ENCODE peak calls at places on chromosomes 3 and 15, in five cellular contexts. J is fibroblast of pulmonary artery, W is GM12878, T is upper lobe of right lung, K is psoas muscle. N is an unnamed sample.
A peak's percentile ranks its signal among the peaks of the same experiment; 100 is the strongest.

GRCh38 chr15:98567951-98568350 is 80.4 kb upstream of the IGF1R start:
- DNase-seq in W (no peak), T (no peak), K (no peak), J (no peak), N (no peak)

GRCh38 chr15:65385868-65386253 is 8.1 kb upstream of the IGDCC3 start:
- DNase-seq in J (peak; percentile 76), W (no peak), T (no peak), K (no peak), N (no peak)

GRCh38 chr15:38041576-38041975 is 107.1 kb downstream of the TMCO5A start:
- DNase-seq in W (no peak), T (no peak), J (peak; percentile 72), K (no peak), N (peak; percentile 68)

GRCh38 chr3:138974467-138974866 is 27.4 kb downstream of the FOXL2NB start:
- DNase-seq in T (no peak), K (no peak), J (peak; percentile 46), W (no peak), N (peak; percentile 8)

GRCh38 chr15:101570238-101570637 is 80.7 kb upstream of the PCSK6 start:
- DNase-seq in W (no peak), J (no peak), T (no peak), K (no peak), N (no peak)

GRCh38 chr3:14439501-14440167 is 37.2 kb downstream of the SLC6A6 start:
- DNase-seq in W (no peak), J (peak; percentile 71), K (peak; percentile 80), T (peak; percentile 88), N (no peak)

GRCh38 chr3:147472846-147473245 is 63.7 kb downstream of the ZIC1 start:
- DNase-seq in K (no peak), J (no peak), W (no peak), T (no peak), N (no peak)

GRCh38 chr3:74546426-74546825 is 68.0 kb downstream of the CNTN3 start:
- DNase-seq in T (no peak), K (no peak), J (no peak), W (no peak), N (peak; percentile 74)

GRCh38 chr3:24683511-24684384 is 189.1 kb upstream of the THRB start:
- DNase-seq in K (no peak), J (peak; percentile 82), W (no peak), T (no peak), N (peak; percentile 86)

GRCh38 chr15:58409861-58410260 is 21.9 kb upstream of the LIPC start:
- DNase-seq in K (no peak), W (no peak), J (no peak), T (no peak), N (no peak)

GRCh38 chr3:58693929-58694850 is 27.6 kb upstream of the FAM3D start:
- DNase-seq in K (no peak), J (no peak), T (no peak), W (peak; percentile 55), N (no peak)

GRCh38 chr3:9687514-9687913 is 16.1 kb upstream of the CPNE9 start:
- DNase-seq in K (no peak), T (no peak), J (no peak), W (no peak), N (no peak)

GRCh38 chr3:125322166-125322565 is 53.0 kb downstream of the ZNF148 start:
- DNase-seq in J (peak; percentile 48), K (peak; percentile 56), W (no peak), T (no peak), N (peak; percentile 73)

GRCh38 chr3:65438096-65438495 is 600.6 kb downstream of the MAGI1 start:
- DNase-seq in T (no peak), J (no peak), K (no peak), W (no peak), N (no peak)

GRCh38 chr15:71730277-71731144 is 79.8 kb upstream of the NR2E3 start:
- DNase-seq in K (no peak), W (no peak), T (no peak), J (peak; percentile 84), N (peak; percentile 74)

GRCh38 chr15:65980824-65981456 is 111.6 kb downstream of the RAB11A start:
- DNase-seq in T (peak; percentile 81), W (no peak), K (peak; percentile 63), J (peak; percentile 78), N (peak; percentile 81)

GRCh38 chr3:153621988-153622387 is 460.0 kb downstream of the RAP2B start:
- DNase-seq in J (no peak), K (no peak), T (no peak), W (peak; percentile 34), N (no peak)

GRCh38 chr15:86645861-86646393 is 566.3 kb downstream of the AGBL1 start:
- DNase-seq in K (no peak), J (no peak), W (no peak), T (no peak), N (no peak)

GRCh38 chr3:179450321-179450720 is 949 bp downstream of the GNB4 start:
- DNase-seq in K (no peak), J (peak; percentile 29), W (no peak), T (no peak), N (no peak)

GRCh38 chr3:186984064-186984463 is 53.7 kb downstream of the ST6GAL1 start:
- DNase-seq in J (no peak), W (no peak), T (no peak), K (no peak), N (no peak)

GRCh38 chr3:126485956-126486884 is 10.5 kb upstream of the ZXDC start:
- DNase-seq in T (no peak), W (no peak), J (no peak), K (peak; percentile 5), N (no peak)

GRCh38 chr3:39108309-39108708 is 829 bp downstream of the TTC21A start:
- DNase-seq in T (no peak), W (peak; percentile 91), J (no peak), K (no peak), N (no peak)

GRCh38 chr3:62884041-62884870 is 9.0 kb upstream of the CADPS start:
- DNase-seq in J (no peak), W (no peak), K (no peak), T (no peak), N (no peak)

GRCh38 chr3:130480736-130481135 is 36.2 kb upstream of the COL6A6 start:
- DNase-seq in W (no peak), K (no peak), J (peak; percentile 59), T (no peak), N (peak; percentile 56)

GRCh38 chr15:71186971-71187960 is 72.0 kb downstream of the THSD4 start:
- DNase-seq in W (no peak), K (no peak), T (no peak), J (no peak), N (no peak)

GRCh38 chr3:17580901-17581300 is 161.5 kb downstream of the TBC1D5 start:
- DNase-seq in K (no peak), J (no peak), T (no peak), W (no peak), N (no peak)

GRCh38 chr15:85793641-85794597 is 806 bp downstream of the KLHL25 start:
- DNase-seq in J (peak; percentile 42), W (no peak), T (peak; percentile 76), K (peak; percentile 84), N (peak; percentile 33)

GRCh38 chr3:46669191-46669999 is 24.1 kb downstream of the ALS2CL start:
- DNase-seq in J (no peak), K (no peak), W (no peak), T (peak; percentile 63), N (no peak)

GRCh38 chr3:138187296-138188012 is at the start of gene ARMC8:
- DNase-seq in W (no peak), J (peak; percentile 63), K (peak; percentile 82), T (peak; percentile 80), N (peak; percentile 54)

GRCh38 chr15:25391971-25392733 is 46.7 kb downstream of the UBE3A start:
- DNase-seq in J (peak; percentile 55), T (no peak), K (no peak), W (no peak), N (peak; percentile 91)

GRCh38 chr3:174397848-174398247 is 461.3 kb upstream of the NAALADL2 start:
- DNase-seq in K (no peak), W (no peak), J (peak; percentile 73), T (no peak), N (peak; percentile 47)

GRCh38 chr3:187015903-187016638 is 85.7 kb downstream of the ST6GAL1 start:
- DNase-seq in J (no peak), T (no peak), W (peak; percentile 93), K (no peak), N (no peak)

GRCh38 chr3:61922118-61922517 is 360.7 kb downstream of the PTPRG start:
- DNase-seq in K (no peak), T (no peak), J (no peak), W (no peak), N (peak; percentile 29)

GRCh38 chr3:65245133-65246076 is 557.6 kb upstream of the ADAMTS9 start:
- DNase-seq in T (no peak), J (peak; percentile 48), K (no peak), W (no peak), N (peak; percentile 22)

GRCh38 chr3:184351511-184352148 is 9.8 kb downstream of the CLCN2 start:
- DNase-seq in J (no peak), W (no peak), K (peak; percentile 19), T (no peak), N (no peak)

GRCh38 chr15:93296786-93297500 is 207.9 kb upstream of the RGMA start:
- DNase-seq in W (no peak), J (no peak), K (no peak), T (no peak), N (no peak)

GRCh38 chr3:197355713-197356112 is 57.3 kb upstream of the DLG1 start:
- DNase-seq in J (no peak), T (no peak), K (no peak), W (no peak), N (no peak)

GRCh38 chr15:100043732-100044131 is 298.0 kb downstream of the ADAMTS17 start:
- DNase-seq in W (no peak), K (no peak), J (no peak), T (no peak), N (no peak)
- H3K4me3 ChIP-seq in W (no peak overlapping the region), K (peak overlapping the region; percentile 43), J (no peak overlapping the region), T (no peak overlapping the region), N (no peak overlapping the region)

GRCh38 chr3:8501388-8502131 is at the start of gene LMCD1:
- DNase-seq in T (peak; percentile 96), J (peak; percentile 97), W (peak; percentile 64), K (peak; percentile 98), N (peak; percentile 98)
- TF ChIP-seq CTCF in T (peak; percentile 30), J (peak; percentile 12), W (no peak), K (peak; percentile 44), N (peak; percentile 36)

GRCh38 chr3:171770689-171771620 is 39.3 kb downstream of the PLD1 start:
- DNase-seq in W (peak; percentile 48), T (no peak), K (no peak), J (peak; percentile 93), N (peak; percentile 68)
- H3K4me3 ChIP-seq in W (no peak overlapping the region), T (peak overlapping the region; percentile 37), K (peak overlapping the region; percentile 55), J (peak overlapping the region; percentile 66), N (peak overlapping the region; percentile 42)

GRCh38 chr3:10707089-10707983 is 108.7 kb upstream of the SLC6A11 start:
- DNase-seq in J (no peak), T (no peak), W (no peak), K (no peak), N (no peak)
- TF ChIP-seq CTCF in J (no peak), T (no peak), W (no peak), K (no peak), N (no peak)